ENCODE peak calls at places on chromosomes 6 and 20, in ten cellular contexts. G is head of caudate nucleus; S is neural crest cell; P is HEK293T; J is GM04503; T is effector CD4-positive, alpha-beta T cell; Z is mucosa of gallbladder; E is CD8-positive, alpha-beta T cell; L is NCI-H748 treated with DMSO at 0.1 percent for 48 hours; X is SW480. D is an unnamed sample.

GRCh38 chr6:52555531-52556228 is 21.2 kb downstream of the TRAM2 start:
- DNase-seq in G (no peak), S (no peak), P (no peak), J (no peak), T (no peak), Z (no peak), E (no peak), L (no peak), X (no peak), D (no peak)

GRCh38 chr6:9405369-9405768 is 970.0 kb upstream of the SLC35B3 start:
- DNase-seq in G (no peak), S (no peak), P (no peak), J (no peak), T (no peak), Z (peak; percentile 19), E (no peak), L (peak; percentile 83), X (no peak), D (no peak)

GRCh38 chr20:31974975-31975481 is 7.1 kb downstream of the XKR7 start:
- DNase-seq in G (no peak), S (peak; percentile 20), P (no peak), J (no peak), T (no peak), Z (no peak), E (no peak), L (no peak), X (no peak), D (no peak)

GRCh38 chr6:150775400-150775799 is 90.1 kb upstream of the MTHFD1L start:
- DNase-seq in G (no peak), S (no peak), P (no peak), J (no peak), T (no peak), Z (no peak), E (no peak), L (no peak), X (peak; percentile 4), D (no peak)

GRCh38 chr6:43192911-43193310 is 10.9 kb downstream of the CUL9 start:
- DNase-seq in G (no peak), S (no peak), P (no peak), J (no peak), T (no peak), Z (no peak), E (no peak), L (no peak), X (no peak), D (no peak)

GRCh38 chr6:36545767-36546663 is 1.3 kb downstream of the STK38 start:
- DNase-seq in G (peak; percentile 14), S (no peak), P (no peak), J (no peak), T (no peak), Z (no peak), E (no peak), L (no peak), X (peak; percentile 9), D (peak; percentile 51)

GRCh38 chr6:119027465-119027864 is 51.0 kb downstream of the FAM184A start:
- DNase-seq in G (no peak), S (no peak), P (no peak), J (no peak), T (no peak), Z (no peak), E (no peak), L (no peak), X (no peak), D (no peak)

GRCh38 chr20:25315418-25316210 is 67.7 kb downstream of the PYGB start:
- DNase-seq in G (peak; percentile 11), S (no peak), P (no peak), J (no peak), T (no peak), Z (no peak), E (no peak), L (no peak), X (no peak), D (no peak)

GRCh38 chr20:42441862-42442196 is 747.9 kb downstream of the PTPRT start:
- DNase-seq in G (no peak), S (no peak), P (no peak), J (no peak), T (no peak), Z (no peak), E (no peak), L (no peak), X (no peak), D (peak; percentile 27)

GRCh38 chr6:89954721-89955148 is 60.5 kb downstream of the GJA10 start:
- DNase-seq in G (no peak), S (no peak), P (no peak), J (no peak), T (no peak), Z (no peak), E (no peak), L (no peak), X (no peak), D (no peak)

GRCh38 chr6:139029470-139030210 is 1.1 kb downstream of the ABRACL start:
- DNase-seq in G (peak; percentile 42), S (peak; percentile 44), P (peak; percentile 48), J (no peak), T (no peak), Z (peak; percentile 62), E (no peak), L (peak; percentile 58), X (peak; percentile 42), D (peak; percentile 89)

GRCh38 chr6:12233693-12234551 is 56.2 kb upstream of the EDN1 start:
- DNase-seq in G (peak; percentile 29), S (peak; percentile 12), P (peak; percentile 58), J (peak; percentile 36), T (peak; percentile 33), Z (peak; percentile 57), E (peak; percentile 7), L (peak; percentile 13), X (peak; percentile 57), D (no peak)

GRCh38 chr6:52087498-52087999 is at the start of gene PKHD1:
- DNase-seq in G (no peak), S (no peak), P (peak; percentile 43), J (no peak), T (no peak), Z (peak; percentile 70), E (no peak), L (no peak), X (peak; percentile 18), D (no peak)

GRCh38 chr20:21640556-21640955 is 64.9 kb upstream of the PAX1 start:
- DNase-seq in G (no peak), S (no peak), P (peak; percentile 46), J (no peak), T (no peak), Z (no peak), E (no peak), L (peak; percentile 64), X (peak; percentile 77), D (no peak)

GRCh38 chr20:2006452-2007381 is 12.9 kb upstream of the PDYN start:
- DNase-seq in G (peak; percentile 32), S (peak; percentile 41), P (peak; percentile 64), J (peak; percentile 10), T (no peak), Z (no peak), E (no peak), L (no peak), X (no peak), D (no peak)

GRCh38 chr6:150091466-150091865 is 22.5 kb upstream of the ULBP3 start:
- DNase-seq in G (no peak), S (no peak), P (no peak), J (no peak), T (no peak), Z (no peak), E (no peak), L (no peak), X (no peak), D (no peak)

GRCh38 chr20:62707981-62708521 is 585 bp upstream of the NTSR1 start:
- DNase-seq in G (no peak), S (no peak), P (peak; percentile 60), J (no peak), T (no peak), Z (no peak), E (no peak), L (no peak), X (peak; percentile 97), D (no peak)

GRCh38 chr20:46978871-46979536 is 84.4 kb downstream of the EYA2 start:
- DNase-seq in G (no peak), S (peak; percentile 14), P (no peak), J (no peak), T (no peak), Z (no peak), E (no peak), L (no peak), X (no peak), D (peak; percentile 76)

GRCh38 chr20:36823126-36823525 is 49.6 kb upstream of the DSN1 start:
- DNase-seq in G (no peak), S (no peak), P (no peak), J (no peak), T (no peak), Z (no peak), E (no peak), L (no peak), X (no peak), D (no peak)